ENCODE peak calls at places on chromosomes 12 and 14, in ten cellular contexts. F is SW 1271; L is left cardiac atrium; N is effector CD4-positive, alpha-beta T cell; H is transverse colon; C is ovary; V is ACHN; R is GM12865; S is Kasumi-1; I is Caco-2. J is an unnamed sample.

GRCh38 chr14:62015248-62015647 is 253.0 kb downstream of the SNAPC1 start:
- DNase-seq in F (no peak), L (no peak), N (no peak), H (no peak), C (no peak), V (no peak), R (no peak), S (no peak), I (no peak), J (no peak)

GRCh38 chr14:58822856-58823255 is 185.1 kb downstream of the DACT1 start:
- DNase-seq in F (no peak), L (no peak), N (no peak), H (no peak), C (no peak), V (no peak), R (no peak), S (no peak), I (no peak), J (no peak)

GRCh38 chr14:69535230-69535848 is 39.3 kb downstream of the CCDC177 start:
- DNase-seq in F (peak), L (peak), N (no peak), H (peak), C (peak), V (peak), R (no peak), S (peak), I (peak), J (no peak)

GRCh38 chr14:50829472-50830043 is 1.4 kb downstream of the NIN start:
- DNase-seq in F (no peak), L (no peak), N (no peak), H (no peak), C (no peak), V (peak), R (no peak), S (no peak), I (no peak), J (no peak)

GRCh38 chr12:12334710-12335040 is 15.4 kb downstream of the MANSC1 start:
- DNase-seq in F (no peak), L (no peak), N (no peak), H (no peak), C (no peak), V (no peak), R (no peak), S (no peak), I (no peak), J (no peak)

GRCh38 chr12:83805137-83805818 is 1107.3 kb downstream of the SLC6A15 start:
- DNase-seq in F (no peak), L (no peak), N (no peak), H (no peak), C (no peak), V (no peak), R (no peak), S (no peak), I (no peak), J (no peak)

GRCh38 chr12:100823988-100824387 is 29.4 kb downstream of the ANO4 start:
- DNase-seq in F (no peak), L (no peak), N (no peak), H (no peak), C (no peak), V (no peak), R (no peak), S (no peak), I (no peak), J (no peak)

GRCh38 chr12:55972906-55973597 is 826 bp upstream of the RAB5B start:
- DNase-seq in F (no peak), L (no peak), N (no peak), H (peak), C (no peak), V (no peak), R (peak), S (peak), I (no peak), J (no peak)

GRCh38 chr14:92039073-92039719 is 663 bp downstream of the TRIP11 start:
- DNase-seq in F (peak), L (no peak), N (no peak), H (peak), C (no peak), V (peak), R (peak), S (peak), I (peak), J (no peak)

GRCh38 chr12:51593539-51593938 is 2.5 kb downstream of the SCN8A start:
- DNase-seq in F (no peak), L (peak), N (no peak), H (peak), C (no peak), V (peak), R (peak), S (peak), I (peak), J (no peak)

GRCh38 chr14:52044791-52045522 is 23.9 kb downstream of the NID2 start:
- DNase-seq in F (no peak), L (no peak), N (no peak), H (no peak), C (no peak), V (no peak), R (no peak), S (no peak), I (no peak), J (no peak)

GRCh38 chr12:107558141-107558815 is 127.3 kb upstream of the PWP1 start:
- DNase-seq in F (no peak), L (no peak), N (no peak), H (no peak), C (no peak), V (no peak), R (no peak), S (no peak), I (no peak), J (no peak)

GRCh38 chr14:94696518-94696917 is 73.4 kb downstream of the GSC start:
- DNase-seq in F (no peak), L (no peak), N (no peak), H (no peak), C (no peak), V (no peak), R (no peak), S (no peak), I (no peak), J (no peak)

GRCh38 chr14:76306131-76306530 is 69.8 kb upstream of the ESRRB start:
- DNase-seq in F (no peak), L (no peak), N (no peak), H (no peak), C (no peak), V (no peak), R (no peak), S (no peak), I (no peak), J (no peak)

GRCh38 chr14:37253905-37254304 is 56.2 kb downstream of the MIPOL1 start:
- DNase-seq in F (peak), L (peak), N (no peak), H (no peak), C (peak), V (peak), R (no peak), S (no peak), I (no peak), J (no peak)

GRCh38 chr14:29856516-29856915 is 71.1 kb downstream of the PRKD1 start:
- DNase-seq in F (no peak), L (no peak), N (no peak), H (no peak), C (no peak), V (no peak), R (no peak), S (no peak), I (no peak), J (no peak)

GRCh38 chr12:115172521-115172920 is 488.5 kb upstream of the TBX3 start:
- DNase-seq in F (no peak), L (no peak), N (no peak), H (no peak), C (no peak), V (no peak), R (no peak), S (no peak), I (no peak), J (no peak)

GRCh38 chr14:71388336-71388735 is 481.1 kb downstream of the PCNX1 start:
- DNase-seq in F (no peak), L (no peak), N (no peak), H (no peak), C (no peak), V (no peak), R (no peak), S (no peak), I (no peak), J (no peak)

GRCh38 chr12:130661501-130662255 is 54.4 kb downstream of the RIMBP2 start:
- DNase-seq in F (no peak), L (no peak), N (no peak), H (no peak), C (no peak), V (no peak), R (no peak), S (no peak), I (peak), J (no peak)

GRCh38 chr14:73058923-73059311 is 583 bp downstream of the RBM25 start:
- DNase-seq in F (peak), L (no peak), N (no peak), H (no peak), C (no peak), V (peak), R (no peak), S (peak), I (peak), J (no peak)

GRCh38 chr12:20946732-20947131 is 136.2 kb downstream of the SLCO1B3 start:
- DNase-seq in F (peak), L (no peak), N (no peak), H (no peak), C (no peak), V (peak), R (peak), S (peak), I (peak), J (no peak)

GRCh38 chr14:68939893-68940613 is 39.0 kb downstream of the ACTN1 start:
- DNase-seq in F (peak), L (peak), N (no peak), H (peak), C (peak), V (peak), R (no peak), S (no peak), I (peak), J (no peak)

GRCh38 chr12:81758421-81759214 is 532 bp downstream of the PPFIA2 start:
- DNase-seq in F (no peak), L (peak), N (no peak), H (no peak), C (no peak), V (no peak), R (no peak), S (no peak), I (no peak), J (no peak)

GRCh38 chr14:60637490-60638452 is 11.5 kb downstream of the SIX1 start:
- DNase-seq in F (no peak), L (no peak), N (no peak), H (no peak), C (no peak), V (no peak), R (no peak), S (no peak), I (no peak), J (no peak)

GRCh38 chr14:89425931-89426330 is 8.9 kb upstream of the FOXN3 start:
- DNase-seq in F (peak), L (no peak), N (no peak), H (peak), C (no peak), V (peak), R (peak), S (no peak), I (no peak), J (no peak)